ENCODE peak calls at places on chromosomes 3 and 15, in seven cellular contexts. D is lower lobe of right lung; A is H9; N is breast epithelium; G is colonic mucosa; K is DND-41; I is CD8-positive, alpha-beta memory T cell. E is an unnamed sample. For H3K4me1 and H3K9me3, the result is how much of the 10 kb centered on the place peaks cover.

GRCh38 chr15:83305696-83306291 is 21.3 kb upstream of the BNC1 start:
- DNase-seq in G (no peak), K (no peak), N (peak), I (no peak), A (peak), D (peak), E (peak)

GRCh38 chr3:99439892-99440291 is 198.5 kb upstream of the COL8A1 start:
- DNase-seq in K (no peak), A (no peak), D (no peak), I (no peak), G (no peak), N (no peak), E (no peak)

GRCh38 chr3:189685854-189686253 is 54.7 kb downstream of the TP63 start:
- DNase-seq in N (no peak), A (no peak), G (no peak), K (no peak), D (no peak), I (no peak), E (no peak)

GRCh38 chr3:65979731-65980130 is 59.0 kb downstream of the MAGI1 start:
- DNase-seq in G (no peak), K (no peak), D (no peak), I (no peak), A (no peak), N (no peak), E (no peak)

GRCh38 chr3:54847361-54847760 is 80.5 kb downstream of the LRTM1 start:
- DNase-seq in D (no peak), A (no peak), G (no peak), I (no peak), K (no peak), N (no peak), E (no peak)

GRCh38 chr3:181561130-181561529 is 150.6 kb upstream of the SOX2 start:
- DNase-seq in D (no peak), K (no peak), A (no peak), G (no peak), N (no peak), I (no peak), E (no peak)

GRCh38 chr3:43217633-43218032 is 68.7 kb upstream of the SNRK start:
- DNase-seq in K (no peak), N (no peak), A (no peak), G (no peak), D (no peak), I (no peak), E (no peak)

GRCh38 chr3:101122678-101123077 is 129.5 kb upstream of the ABI3BP start:
- DNase-seq in G (no peak), D (no peak), A (no peak), N (no peak), I (no peak), K (no peak), E (no peak)

GRCh38 chr3:36868614-36869436 is 76.0 kb downstream of the TRANK1 start:
- DNase-seq in K (peak), A (peak), D (no peak), N (no peak), I (peak), G (peak), E (no peak)

GRCh38 chr15:101250331-101250730 is 1.5 kb downstream of the CHSY1 start:
- DNase-seq in A (no peak), N (no peak), K (no peak), G (no peak), D (no peak), I (no peak), E (no peak)

GRCh38 chr3:31960793-31961431 is 20.1 kb downstream of the OSBPL10 start:
- DNase-seq in A (no peak), K (peak), G (no peak), D (no peak), I (no peak), N (no peak), E (no peak)

GRCh38 chr15:87672309-87672897 is 584.1 kb downstream of the NTRK3 start:
- DNase-seq in N (no peak), D (no peak), G (no peak), A (peak), K (no peak), I (no peak), E (no peak)

GRCh38 chr3:107685383-107685782 is 162.6 kb downstream of the BBX start:
- DNase-seq in I (no peak), A (no peak), K (no peak), D (no peak), G (no peak), N (no peak), E (no peak)

GRCh38 chr3:79639855-79640254 is 127.9 kb downstream of the ROBO1 start:
- DNase-seq in I (no peak), K (no peak), G (no peak), A (no peak), D (no peak), N (no peak), E (no peak)

GRCh38 chr3:167095976-167096375 is 284.1 kb downstream of the ZBBX start:
- DNase-seq in K (no peak), I (no peak), N (no peak), D (no peak), A (no peak), G (no peak), E (no peak)

GRCh38 chr3:40166997-40167396 is 142.5 kb upstream of the EIF1B start:
- DNase-seq in I (no peak), K (no peak), D (no peak), N (no peak), A (peak), G (no peak), E (no peak)

GRCh38 chr15:57537951-57538506 is 53.7 kb upstream of the MYZAP start:
- DNase-seq in G (no peak), I (no peak), K (no peak), N (no peak), A (no peak), D (no peak), E (no peak)

GRCh38 chr15:101052031-101052620 is 133.0 kb downstream of the LRRK1 start:
- DNase-seq in D (no peak), I (no peak), N (no peak), K (no peak), G (no peak), A (no peak), E (no peak)

GRCh38 chr3:17372811-17373210 is 369.6 kb downstream of the TBC1D5 start:
- DNase-seq in A (no peak), K (no peak), D (no peak), G (no peak), N (no peak), I (no peak), E (no peak)

GRCh38 chr3:124607163-124607562 is 123.1 kb upstream of the UMPS start:
- DNase-seq in I (no peak), D (no peak), K (no peak), G (no peak), A (no peak), N (no peak), E (no peak)

GRCh38 chr15:66249623-66250174 is 3.9 kb downstream of the MEGF11 start:
- DNase-seq in I (no peak), G (no peak), N (no peak), K (no peak), D (no peak), A (no peak), E (no peak)

GRCh38 chr15:101277038-101277822 is at the start of gene SELENOS:
- DNase-seq in G (peak), N (peak), K (peak), D (peak), A (peak), I (peak), E (peak)

GRCh38 chr3:155149494-155149893 is 69.4 kb downstream of the MME start:
- DNase-seq in I (no peak), D (no peak), N (no peak), A (no peak), G (no peak), K (no peak), E (no peak)

GRCh38 chr3:28575100-28575747 is 226.6 kb upstream of the AZI2 start:
- DNase-seq in N (no peak), K (no peak), G (no peak), D (peak), A (peak), I (no peak), E (peak)

GRCh38 chr3:33658039-33658438 is 60.0 kb downstream of the CLASP2 start:
- DNase-seq in A (no peak), G (no peak), I (no peak), D (no peak), N (no peak), K (no peak), E (no peak)

GRCh38 chr15:82530606-82531379 is 9.5 kb downstream of the RPS17 start:
- DNase-seq in K (peak), N (peak), D (peak), G (peak), A (peak), I (peak), E (peak)

GRCh38 chr3:131561511-131561910 is 58.7 kb upstream of the MRPL3 start:
- DNase-seq in K (no peak), A (no peak), I (no peak), D (no peak), N (no peak), G (no peak), E (no peak)

GRCh38 chr3:5014431-5014830 is 35.2 kb downstream of the BHLHE40 start:
- DNase-seq in G (no peak), K (no peak), N (no peak), D (no peak), I (no peak), A (no peak), E (peak)

GRCh38 chr3:5010706-5011554 is 31.7 kb downstream of the BHLHE40 start:
- DNase-seq in K (no peak), I (no peak), A (no peak), G (peak), N (no peak), D (no peak), E (peak)

GRCh38 chr3:5013021-5013906 is 34.0 kb downstream of the BHLHE40 start:
- DNase-seq in K (no peak), D (no peak), N (no peak), I (no peak), A (peak), G (peak), E (peak)

GRCh38 chr3:5011555-5012256 is 32.5 kb downstream of the BHLHE40 start:
- DNase-seq in D (peak), A (no peak), N (no peak), I (no peak), G (no peak), K (peak), E (peak)

GRCh38 chr3:5012398-5012797 is 33.2 kb downstream of the BHLHE40 start:
- DNase-seq in D (no peak), I (no peak), G (no peak), A (no peak), N (no peak), K (no peak), E (peak)
- H3K4me1 ChIP-seq in D (under half), I (under half), G (under half), A (under half), N (under half), K (under half), E (under half)

GRCh38 chr3:128486692-128487537 is 6.1 kb downstream of the GATA2 start:
- DNase-seq in D (peak), K (no peak), N (no peak), I (peak), A (peak), G (no peak), E (peak)

GRCh38 chr3:128487813-128488635 is 5.0 kb downstream of the GATA2 start:
- DNase-seq in K (no peak), I (no peak), G (peak), D (peak), A (peak), N (peak), E (peak)

GRCh38 chr3:128486157-128486691 is 6.8 kb downstream of the GATA2 start:
- DNase-seq in K (no peak), G (no peak), A (no peak), D (no peak), I (no peak), N (no peak), E (no peak)

GRCh38 chr3:128488636-128488994 is 4.4 kb downstream of the GATA2 start:
- DNase-seq in D (no peak), G (no peak), K (no peak), I (no peak), A (no peak), N (no peak), E (no peak)

DNA sequence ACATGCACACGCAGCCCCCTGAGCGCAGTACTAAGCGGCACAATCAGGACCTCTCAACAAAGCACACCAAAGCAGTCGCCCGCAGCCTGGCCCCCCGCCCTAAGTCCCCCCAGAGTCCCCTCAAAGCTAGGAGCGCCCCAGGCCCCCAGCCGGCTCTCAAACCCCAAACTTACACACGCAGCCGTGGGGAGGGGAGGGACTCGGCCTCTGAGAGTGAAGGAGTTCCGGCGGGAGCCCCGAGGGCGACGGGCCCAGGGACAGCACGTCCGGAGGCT is 5.5 kb downstream of the GATA2 start:
- DNase-seq in D (no peak), K (no peak), A (no peak), G (no peak), N (no peak), I (no peak), E (no peak)
- H3K27ac ChIP-seq in D (peak), K (no peak), A (no peak), G (no peak), N (no peak), I (peak), E (peak)

GRCh38 chr15:56126409-56126808 is 117.3 kb downstream of the RFX7 start:
- DNase-seq in D (no peak), A (no peak), N (no peak), I (no peak), K (no peak), G (no peak), E (no peak)
- H3K9me3 ChIP-seq in D (under half), A (under half), N (under half), I (under half), K (under half), G (under half), E (under half)

GRCh38 chr15:38073278-38073930 is 139.0 kb downstream of the TMCO5A start:
- DNase-seq in N (no peak), I (no peak), K (no peak), G (peak), D (no peak), A (no peak), E (no peak)
- H3K4me1 ChIP-seq in N (under half), I (under half), K (under half), G (under half), D (under half), A (under half), E (under half)

GRCh38 chr3:25040739-25041138 is 387.3 kb upstream of the RARB start:
- DNase-seq in G (no peak), I (no peak), K (no peak), N (no peak), D (no peak), A (no peak), E (no peak)
- H3K27ac ChIP-seq in G (no peak), I (no peak), K (no peak), N (no peak), D (no peak), A (no peak), E (no peak)

DNA sequence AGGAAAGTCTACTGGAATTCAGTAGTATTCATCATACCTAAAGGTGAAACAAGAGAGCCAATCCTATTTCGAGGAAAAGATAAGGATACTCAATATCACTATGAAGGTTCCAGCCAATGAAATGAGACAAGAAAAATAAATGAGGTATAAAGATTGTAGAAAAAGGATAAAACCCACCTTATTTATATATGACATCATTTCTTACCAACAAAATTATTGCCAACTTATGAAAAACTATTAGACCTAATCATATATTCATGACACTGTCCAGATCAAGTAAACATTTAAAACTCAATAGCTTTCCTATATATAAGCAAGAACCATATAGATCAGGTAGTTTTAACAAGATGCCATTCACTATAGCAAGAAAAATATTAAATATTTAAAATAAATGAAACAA is 110.4 kb upstream of the NR2E3 start:
- DNase-seq in N (no peak), D (no peak), I (no peak), G (no peak), A (no peak), K (no peak), E (no peak)
- H3K9me3 ChIP-seq in N (under half), D (under half), I (under half), G (under half), A (under half), K (under half), E (under half)

GRCh38 chr15:89119489-89120478 is 31.5 kb downstream of the ABHD2 start:
- DNase-seq in K (no peak), N (no peak), D (no peak), G (no peak), I (no peak), A (no peak), E (no peak)

GRCh38 chr15:89115547-89115946 is 27.3 kb downstream of the ABHD2 start:
- DNase-seq in I (no peak), A (no peak), G (peak), N (peak), D (no peak), K (no peak), E (no peak)

GRCh38 chr15:89116404-89116803 is 28.1 kb downstream of the ABHD2 start:
- DNase-seq in K (no peak), A (no peak), D (no peak), I (no peak), N (no peak), G (no peak), E (no peak)

GRCh38 chr15:89118481-89118989 is 30.3 kb downstream of the ABHD2 start:
- DNase-seq in G (no peak), N (no peak), D (no peak), K (no peak), I (no peak), A (no peak), E (no peak)

GRCh38 chr15:89117790-89118189 is 29.5 kb downstream of the ABHD2 start:
- DNase-seq in I (no peak), D (no peak), G (no peak), K (no peak), N (no peak), A (no peak), E (no peak)
- H3K4me1 ChIP-seq in I (under half), D (half or more), G (under half), K (under half), N (under half), A (under half), E (under half)

GRCh38 chr3:184003187-184003967 is 14.3 kb downstream of the ABCC5 start:
- DNase-seq in A (no peak), N (no peak), G (no peak), K (no peak), D (no peak), I (no peak), E (no peak)

GRCh38 chr3:184004483-184004882 is 13.2 kb downstream of the ABCC5 start:
- DNase-seq in I (no peak), G (no peak), D (no peak), A (no peak), N (no peak), K (no peak), E (no peak)

GRCh38 chr3:184008161-184008560 is 9.5 kb downstream of the ABCC5 start:
- DNase-seq in I (no peak), N (no peak), K (no peak), G (no peak), D (no peak), A (no peak), E (no peak)

GRCh38 chr3:184002469-184002868 is 15.2 kb downstream of the ABCC5 start:
- DNase-seq in K (no peak), N (no peak), D (no peak), A (no peak), I (no peak), G (no peak), E (peak)

DNA sequence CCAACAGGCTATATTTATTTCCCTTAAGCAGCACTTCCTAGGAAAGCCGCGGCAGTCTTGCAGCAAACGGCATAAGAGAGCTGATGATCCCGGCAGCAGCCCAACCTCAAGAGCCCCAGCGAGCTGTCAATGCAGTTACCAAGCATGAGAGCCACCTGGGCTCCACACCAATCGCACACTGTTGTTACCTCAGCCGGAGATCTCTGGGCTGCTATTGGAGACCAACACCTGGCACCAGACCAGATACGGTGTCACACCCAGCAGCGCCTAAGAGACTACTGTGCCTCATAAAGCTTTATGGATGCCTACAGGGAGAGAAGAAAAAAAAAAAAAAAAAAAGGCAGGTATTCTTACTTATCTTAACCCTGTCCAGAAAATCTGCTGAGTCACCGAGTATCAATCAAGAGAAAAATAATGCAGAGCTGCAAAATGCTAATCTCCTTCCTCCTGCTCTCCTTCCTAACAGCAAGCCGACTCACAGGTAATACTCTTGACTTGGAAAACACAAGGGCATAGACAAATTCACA is 11.6 kb downstream of the ABCC5 start:
- DNase-seq in N (peak), K (peak), I (peak), A (peak), G (peak), D (peak), E (peak)
- H3K27ac ChIP-seq in N (no peak), K (no peak), I (no peak), A (no peak), G (peak), D (peak), E (peak)

GRCh38 chr15:22236469-22236868 is 156.1 kb downstream of the OR4M2 start:
- DNase-seq in D (no peak), N (no peak), I (no peak), A (no peak), K (no peak), G (no peak), E (no peak)

GRCh38 chr15:22239806-22240180 is 159.5 kb downstream of the OR4M2 start:
- DNase-seq in N (no peak), G (no peak), I (no peak), A (no peak), K (no peak), D (no peak), E (no peak)

GRCh38 chr15:22240951-22241350 is 160.6 kb downstream of the OR4M2 start:
- DNase-seq in K (no peak), I (no peak), G (no peak), A (no peak), N (no peak), D (no peak), E (no peak)

GRCh38 chr15:22240403-22240802 is 160.1 kb downstream of the OR4M2 start:
- DNase-seq in K (no peak), A (no peak), G (no peak), I (no peak), D (no peak), N (no peak), E (no peak)

GRCh38 chr15:22237891-22238275 is 157.6 kb downstream of the OR4M2 start:
- DNase-seq in A (no peak), G (no peak), I (no peak), N (no peak), D (no peak), K (no peak), E (no peak)
- H3K9me3 ChIP-seq in A (half or more), G (under half), I (under half), N (under half), D (under half), K (under half), E (under half)

GRCh38 chr3:14436954-14437281 is 34.5 kb downstream of the SLC6A6 start:
- DNase-seq in A (no peak), G (no peak), I (no peak), D (no peak), K (no peak), N (no peak), E (no peak)

GRCh38 chr3:14434105-14434504 is 31.7 kb downstream of the SLC6A6 start:
- DNase-seq in G (no peak), D (peak), I (no peak), N (no peak), K (no peak), A (no peak), E (peak)

GRCh38 chr3:14434541-14435151 is 32.2 kb downstream of the SLC6A6 start:
- DNase-seq in K (no peak), D (peak), G (no peak), I (no peak), N (peak), A (no peak), E (peak)

GRCh38 chr3:14432996-14433572 is 30.7 kb downstream of the SLC6A6 start:
- DNase-seq in D (no peak), G (no peak), N (no peak), A (no peak), K (no peak), I (no peak), E (peak)

GRCh38 chr3:14435175-14436011 is 33.0 kb downstream of the SLC6A6 start:
- DNase-seq in G (no peak), A (no peak), D (peak), K (no peak), I (no peak), N (no peak), E (peak)
- H3K4me1 ChIP-seq in G (under half), A (under half), D (half or more), K (under half), I (half or more), N (under half), E (half or more)